ENCODE peak calls at places on chromosomes 5 and 9, in nine cellular contexts. W is BE2C; P is CD8-positive, alpha-beta T cell; B is ovary; L is AG10803; X is neural progenitor cell; G is heart right ventricle; H is PC-9; Y is fibroblast of lung. F is an unnamed sample.

GRCh38 chr5:112533315-112533867 is 114.3 kb upstream of the EPB41L4A start:
- DNase-seq in W (no peak), P (no peak), B (no peak), L (no peak), X (no peak), G (no peak), H (no peak), Y (no peak), F (no peak)

GRCh38 chr9:91186311-91187101 is 175.2 kb downstream of the AUH start:
- DNase-seq in W (no peak), P (no peak), B (no peak), L (no peak), X (no peak), G (peak), H (peak), Y (peak), F (no peak)

GRCh38 chr9:133534346-133535284 is at the start of gene ADAMTSL2:
- DNase-seq in W (peak), P (peak), B (peak), L (peak), X (peak), G (peak), H (no peak), Y (peak), F (no peak)

GRCh38 chr9:32518276-32518675 is 7.7 kb downstream of the RIGI start:
- DNase-seq in W (no peak), P (no peak), B (no peak), L (no peak), X (no peak), G (no peak), H (no peak), Y (no peak), F (no peak)

GRCh38 chr9:16282216-16282615 is 588.3 kb downstream of the BNC2 start:
- DNase-seq in W (no peak), P (no peak), B (no peak), L (peak), X (no peak), G (no peak), H (no peak), Y (peak), F (peak)

GRCh38 chr5:128749584-128749983 is 211.5 kb upstream of the FBN2 start:
- DNase-seq in W (no peak), P (no peak), B (no peak), L (no peak), X (peak), G (no peak), H (no peak), Y (no peak), F (no peak)

GRCh38 chr5:52665544-52665943 is 122.2 kb upstream of the ITGA1 start:
- DNase-seq in W (no peak), P (no peak), B (no peak), L (peak), X (no peak), G (peak), H (no peak), Y (no peak), F (no peak)

GRCh38 chr5:97009212-97009898 is 73.5 kb downstream of the LNPEP start:
- DNase-seq in W (no peak), P (no peak), B (no peak), L (no peak), X (no peak), G (peak), H (no peak), Y (no peak), F (no peak)

GRCh38 chr5:64690417-64691151 is at the start of gene SHISAL2B:
- DNase-seq in W (peak), P (no peak), B (no peak), L (peak), X (peak), G (no peak), H (no peak), Y (peak), F (no peak)

GRCh38 chr5:64691333-64691732 is 1.0 kb downstream of the SHISAL2B start:
- DNase-seq in W (no peak), P (no peak), B (no peak), L (no peak), X (peak), G (no peak), H (no peak), Y (no peak), F (no peak)

GRCh38 chr5:64688965-64689364 is 1.3 kb upstream of the SHISAL2B start:
- DNase-seq in W (no peak), P (no peak), B (no peak), L (no peak), X (no peak), G (no peak), H (no peak), Y (no peak), F (no peak)

GRCh38 chr5:64693636-64694035 is 3.3 kb downstream of the SHISAL2B start:
- DNase-seq in W (no peak), P (no peak), B (no peak), L (no peak), X (no peak), G (no peak), H (no peak), Y (no peak), F (peak)

GRCh38 chr5:64690104-64690416 is 243 bp upstream of the SHISAL2B start:
- DNase-seq in W (no peak), P (no peak), B (no peak), L (no peak), X (no peak), G (no peak), H (no peak), Y (no peak), F (no peak)
- H3K4me3 ChIP-seq in W (no peak), P (no peak), B (no peak), L (no peak), X (peak), G (peak), H (no peak), Y (peak), F (peak)

DNA sequence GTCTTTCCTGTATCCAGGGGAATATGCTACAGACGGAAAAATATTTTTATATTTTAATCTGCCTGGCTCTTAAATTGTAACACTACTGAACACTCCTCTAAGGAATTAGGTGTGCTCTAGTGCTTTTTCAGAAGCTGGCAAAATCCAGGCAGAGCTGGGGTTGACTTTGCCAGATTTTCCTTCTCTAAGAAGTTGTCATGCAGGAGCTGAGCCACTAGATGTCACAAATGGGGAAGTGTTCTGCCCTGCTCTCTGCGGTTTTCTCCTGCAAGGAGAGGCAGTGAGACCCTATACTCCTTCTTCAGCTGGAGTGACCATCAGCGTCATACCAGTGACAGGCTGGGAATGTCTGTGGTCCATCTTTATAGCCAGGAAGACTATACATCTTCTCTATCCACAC is 112.5 kb downstream of the HAPLN1 start:
- DNase-seq in W (peak), P (no peak), B (no peak), L (peak), X (peak), G (peak), H (peak), Y (peak), F (peak)
- TF ChIP-seq CTCF in W (peak), P (no peak), B (no peak), L (peak), X (peak), G (no peak), H (peak), Y (peak), F (peak)

DNA sequence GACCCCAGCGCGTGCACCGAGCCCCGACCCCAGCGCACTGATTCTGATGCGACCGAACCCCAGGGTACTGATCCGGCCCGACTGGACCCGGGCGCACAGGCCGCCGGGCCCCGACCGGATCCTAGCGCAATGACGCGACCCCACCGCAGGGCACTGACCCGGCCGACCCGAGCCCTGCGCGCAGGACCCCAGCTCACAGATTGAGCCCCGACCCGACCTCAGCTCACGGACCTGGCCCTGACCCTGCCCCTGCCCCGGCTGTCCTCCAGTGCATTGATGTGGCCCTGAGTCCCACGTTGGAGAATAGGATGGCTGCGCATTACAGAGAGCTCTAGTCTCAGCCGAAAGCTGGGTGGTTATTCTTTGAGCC is 438 bp downstream of the TRIP13 start:
- DNase-seq in W (no peak), P (no peak), B (no peak), L (no peak), X (peak), G (no peak), H (no peak), Y (no peak), F (no peak)
- H3K4me3 ChIP-seq in W (peak), P (peak), B (peak), L (peak), X (peak), G (peak), H (peak), Y (peak), F (peak)

DNA sequence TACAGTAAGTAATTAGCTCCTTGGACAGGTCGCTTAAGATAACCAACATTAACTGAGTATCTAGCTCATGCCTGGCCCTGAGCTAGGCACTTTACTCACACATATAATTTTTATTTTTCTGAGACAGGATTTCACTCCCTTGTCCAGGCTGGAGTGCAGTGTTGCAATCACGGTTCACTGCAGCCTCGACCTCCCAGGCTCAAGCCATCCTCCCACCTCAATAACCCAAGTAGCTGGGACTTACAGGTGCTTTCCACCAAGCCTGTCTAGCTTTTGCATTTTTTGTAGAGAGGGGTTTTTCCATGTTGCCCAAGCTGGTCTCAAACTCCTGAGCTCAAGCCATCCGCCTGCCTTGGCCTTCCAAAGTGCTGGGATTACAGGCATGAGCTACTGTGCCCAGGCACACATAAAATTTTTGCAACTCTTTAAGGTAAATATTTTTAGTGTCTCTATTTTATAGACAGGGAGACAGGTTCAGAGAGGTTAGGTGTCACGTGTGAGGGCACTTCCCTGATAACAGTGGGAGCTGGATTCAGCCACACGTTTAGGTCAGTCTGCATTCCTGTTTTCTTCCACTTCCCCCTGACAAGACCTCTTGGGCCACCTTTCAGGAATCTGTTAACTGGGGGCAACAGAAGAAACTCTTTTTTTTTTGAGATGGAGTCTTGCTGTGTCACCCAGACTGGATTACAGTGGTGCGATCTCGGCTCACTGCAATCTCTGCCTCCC is 18.2 kb downstream of the HBEGF start:
- DNase-seq in W (no peak), P (no peak), B (no peak), L (no peak), X (no peak), G (no peak), H (no peak), Y (no peak), F (no peak)
- TF ChIP-seq CTCF in W (no peak), P (no peak), B (no peak), L (no peak), X (no peak), G (no peak), H (no peak), Y (no peak), F (no peak)

GRCh38 chr5:74877624-74878304 is 11.6 kb upstream of the FAM169A start:
- DNase-seq in W (no peak), P (no peak), B (no peak), L (no peak), X (no peak), G (no peak), H (no peak), Y (no peak), F (no peak)
- H3K4me3 ChIP-seq in W (no peak), P (no peak), B (no peak), L (no peak), X (no peak), G (no peak), H (no peak), Y (no peak), F (no peak)

DNA sequence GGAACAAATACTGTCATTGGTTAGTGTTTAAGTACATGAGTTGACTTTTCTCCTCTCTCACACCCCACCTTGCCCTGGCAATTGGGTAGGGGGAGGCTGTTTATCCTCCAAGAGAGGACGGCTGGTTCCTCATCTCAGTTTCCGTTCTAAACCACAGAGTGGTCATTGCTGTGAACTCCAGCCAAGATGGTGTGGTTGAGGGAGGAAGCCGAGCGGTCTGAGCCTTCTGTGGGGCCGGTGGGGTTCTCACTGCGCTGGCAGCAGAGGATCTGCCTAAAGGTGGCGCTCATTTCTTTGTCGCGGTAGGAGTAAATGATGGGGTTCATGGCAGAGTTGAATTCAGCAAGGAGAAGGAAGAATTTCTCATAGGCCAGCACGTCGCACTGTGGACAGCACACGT is 163.0 kb downstream of the LPAR1 start:
- DNase-seq in W (no peak), P (no peak), B (no peak), L (no peak), X (peak), G (peak), H (no peak), Y (no peak), F (no peak)
- TF ChIP-seq CTCF in W (no peak), P (no peak), B (no peak), L (no peak), X (peak), G (no peak), H (no peak), Y (no peak), F (no peak)

DNA sequence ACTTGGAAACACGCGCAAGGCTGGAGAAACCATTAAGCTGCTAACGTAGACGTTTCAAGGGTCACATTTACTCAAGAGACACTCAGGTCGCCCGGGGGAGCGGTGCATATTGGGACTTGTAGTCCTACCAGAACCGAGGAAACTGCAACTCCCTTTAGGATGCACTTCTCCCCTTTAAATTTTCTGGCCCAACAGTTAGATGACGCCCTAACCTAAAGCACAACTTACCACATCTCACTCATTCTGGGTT is 384 bp upstream of the DMXL1 start:
- DNase-seq in W (no peak), P (no peak), B (no peak), L (no peak), X (peak), G (peak), H (no peak), Y (no peak), F (no peak)
- H3K4me3 ChIP-seq in W (peak), P (peak), B (peak), L (peak), X (peak), G (peak), H (peak), Y (peak), F (peak)

F was measured in kidney epithelial cell.